ENCODE peak calls at places on chromosomes 6 and 20, in five cellular contexts. X is AG10803, Z is right lobe of liver, P is heart left ventricle, Q is foreskin fibroblast. Y is an unnamed sample.

GRCh38 chr6:15549371-15549770 is 113.5 kb downstream of the DTNBP1 start:
- DNase-seq in Z (no peak), X (no peak), P (no peak), Q (no peak), Y (no peak)

GRCh38 chr6:43278524-43279078 is 19.5 kb upstream of the SLC22A7 start:
- DNase-seq in P (no peak), X (peak; percentile 39), Z (peak; percentile 57), Q (no peak), Y (no peak)

GRCh38 chr6:15110721-15111354 is 135.0 kb upstream of the JARID2 start:
- DNase-seq in Z (no peak), X (no peak), Q (no peak), P (no peak), Y (no peak)

GRCh38 chr6:119067091-119067490 is 11.4 kb downstream of the FAM184A start:
- DNase-seq in X (no peak), P (no peak), Q (no peak), Z (no peak), Y (no peak)

GRCh38 chr6:83488861-83489260 is 23.5 kb upstream of the PRSS35 start:
- DNase-seq in X (no peak), P (no peak), Q (no peak), Z (no peak), Y (no peak)

GRCh38 chr20:10637563-10637962 is 36.2 kb downstream of the JAG1 start:
- DNase-seq in Q (no peak), P (no peak), Z (no peak), X (no peak), Y (no peak)

GRCh38 chr6:37160922-37161778 is 8.8 kb upstream of the PIM1 start:
- DNase-seq in X (peak; percentile 58), P (no peak), Q (peak; percentile 41), Z (no peak), Y (no peak)

GRCh38 chr6:149130093-149130872 is 187.2 kb upstream of the TAB2 start:
- DNase-seq in Q (no peak), P (no peak), Z (no peak), X (peak; percentile 5), Y (no peak)

GRCh38 chr6:151391471-151392428 is at the start of gene ZBTB2:
- DNase-seq in X (peak; percentile 71), Q (peak; percentile 64), Z (peak; percentile 73), P (peak; percentile 81), Y (peak; percentile 73)

GRCh38 chr20:40416274-40416673 is 272.8 kb downstream of the MAFB start:
- DNase-seq in X (no peak), Q (no peak), Z (no peak), P (no peak), Y (peak; percentile 92)

GRCh38 chr6:111734068-111734825 is 128.6 kb upstream of the TRAF3IP2 start:
- DNase-seq in X (peak; percentile 63), P (no peak), Q (no peak), Z (no peak), Y (no peak)

GRCh38 chr20:63750807-63751470 is 11.4 kb downstream of the SLC2A4RG start:
- DNase-seq in Q (no peak), P (peak; percentile 12), Z (no peak), X (no peak), Y (peak; percentile 79)

GRCh38 chr6:8013763-8014162 is 50.4 kb downstream of the BLOC1S5 start:
- DNase-seq in X (no peak), Z (no peak), P (no peak), Q (no peak), Y (no peak)

GRCh38 chr6:116779569-116780164 is 14.1 kb upstream of the FAM162B start:
- DNase-seq in Z (no peak), X (peak; percentile 36), P (no peak), Q (no peak), Y (no peak)

GRCh38 chr6:108902389-108902792 is 54.2 kb downstream of the ARMC2 start:
- DNase-seq in Q (no peak), X (peak; percentile 16), Z (no peak), P (no peak), Y (no peak)

GRCh38 chr6:31952140-31952805 is 6.4 kb downstream of the CFB start:
- DNase-seq in X (peak; percentile 55), P (peak; percentile 67), Q (peak; percentile 57), Z (peak; percentile 67), Y (no peak)

GRCh38 chr6:112842338-112842700 is 495.2 kb downstream of the RFPL4B start:
- DNase-seq in P (no peak), Q (no peak), Z (no peak), X (no peak), Y (no peak)

GRCh38 chr6:4925580-4925979 is 78.3 kb downstream of the RPP40 start:
- DNase-seq in Z (no peak), P (no peak), X (no peak), Q (no peak), Y (no peak)

GRCh38 chr6:135105710-135106109 is 51.1 kb upstream of the HBS1L start:
- DNase-seq in P (no peak), Z (no peak), X (no peak), Q (no peak), Y (no peak)

GRCh38 chr6:163867518-163868292 is 453.2 kb downstream of the QKI start:
- DNase-seq in Q (no peak), P (no peak), X (no peak), Z (no peak), Y (no peak)

GRCh38 chr20:57849126-57849867 is 139.5 kb upstream of the PMEPA1 start:
- DNase-seq in Q (no peak), Z (no peak), X (peak; percentile 84), P (no peak), Y (no peak)

GRCh38 chr20:50360218-50360672 is 149.9 kb upstream of the PTPN1 start:
- DNase-seq in X (no peak), P (no peak), Q (no peak), Z (no peak), Y (no peak)

GRCh38 chr6:209432-210103 is 82.7 kb upstream of the DUSP22 start:
- DNase-seq in Q (no peak), Z (no peak), P (no peak), X (no peak), Y (no peak)

GRCh38 chr6:56860466-56860865 is 94.4 kb upstream of the BEND6 start:
- DNase-seq in P (no peak), Q (peak; percentile 45), Z (no peak), X (no peak), Y (no peak)

GRCh38 chr6:14732845-14733757 is 512.8 kb upstream of the JARID2 start:
- DNase-seq in X (peak; percentile 52), Q (peak; percentile 74), Z (no peak), P (no peak), Y (peak; percentile 82)

GRCh38 chr6:6497976-6498375 is 90.5 kb upstream of the LY86 start:
- DNase-seq in Z (no peak), Q (no peak), P (no peak), X (no peak), Y (no peak)

GRCh38 chr6:166721576-166721975 is 94.5 kb upstream of the RPS6KA2 start:
- DNase-seq in Z (no peak), P (no peak), X (no peak), Q (no peak), Y (no peak)

GRCh38 chr20:22974354-22974753 is 60.8 kb upstream of the SSTR4 start:
- DNase-seq in P (no peak), Z (no peak), X (no peak), Q (peak; percentile 4), Y (no peak)

GRCh38 chr6:97864366-97864765 is 581.4 kb upstream of the MMS22L start:
- DNase-seq in P (no peak), Q (no peak), X (no peak), Z (no peak), Y (no peak)

GRCh38 chr20:25274891-25275812 is 27.3 kb downstream of the PYGB start:
- DNase-seq in X (no peak), Q (no peak), Z (peak; percentile 17), P (peak; percentile 86), Y (peak; percentile 66)

GRCh38 chr6:39178804-39179203 is 50.5 kb downstream of the KCNK5 start:
- DNase-seq in Z (no peak), Q (no peak), P (no peak), X (no peak), Y (no peak)

GRCh38 chr20:58523072-58523681 is 8.0 kb upstream of the APCDD1L start:
- DNase-seq in Z (no peak), P (no peak), Q (no peak), X (no peak), Y (peak; percentile 44)

GRCh38 chr6:149065658-149066556 is 251.6 kb upstream of the TAB2 start:
- DNase-seq in X (no peak), Z (no peak), P (no peak), Q (no peak), Y (no peak)

GRCh38 chr6:31978831-31979230 is 3.0 kb upstream of the C4A start:
- DNase-seq in X (no peak), Q (no peak), Z (peak; percentile 56), P (no peak), Y (no peak)

GRCh38 chr20:18256440-18257090 is 31.8 kb upstream of the ZNF133 start:
- DNase-seq in Q (no peak), Z (no peak), P (no peak), X (no peak), Y (no peak)

GRCh38 chr20:62359491-62360121 is 7.5 kb downstream of the LAMA5 start:
- DNase-seq in Z (peak; percentile 40), X (no peak), Q (no peak), P (peak; percentile 65), Y (peak; percentile 99)

GRCh38 chr6:11718031-11718430 is 60.6 kb downstream of the ADTRP start:
- DNase-seq in Z (no peak), P (no peak), X (no peak), Q (no peak), Y (no peak)

DNA sequence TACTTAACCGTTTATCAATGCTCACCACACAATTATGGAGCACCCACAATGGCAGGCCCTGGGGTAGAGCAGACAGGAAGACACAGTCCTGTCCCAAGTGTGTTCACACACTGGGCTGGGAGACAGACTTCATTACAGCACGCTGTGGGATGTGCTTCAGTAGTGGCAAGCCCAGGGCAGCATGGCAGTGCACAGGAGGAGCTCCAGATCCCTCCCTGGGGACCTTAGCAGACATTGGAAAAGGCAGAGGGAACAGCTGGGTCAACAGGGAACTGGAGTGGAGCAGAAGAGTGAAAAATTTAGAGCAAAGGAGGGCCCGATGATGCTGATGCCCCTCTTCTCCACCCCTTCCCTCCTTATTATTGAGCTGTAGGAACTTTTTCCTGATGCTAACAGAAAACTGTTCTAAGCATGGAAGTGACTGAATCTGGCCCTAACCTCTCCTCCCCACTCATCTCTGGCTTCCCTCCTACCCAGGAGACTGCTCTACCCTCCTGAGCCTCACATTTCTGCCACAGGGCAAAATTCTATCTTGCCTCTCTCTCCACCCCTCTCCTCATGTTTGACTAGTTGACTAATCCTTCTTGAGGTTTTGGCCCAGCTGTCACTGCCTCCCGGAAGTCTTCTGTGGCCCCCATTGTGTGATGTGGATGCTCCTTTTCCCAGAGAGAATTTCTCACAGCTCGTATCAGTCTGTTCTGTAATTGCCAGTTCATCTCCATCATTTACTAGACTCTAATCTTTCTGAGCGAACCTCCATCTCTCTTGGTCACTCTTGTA is 41.3 kb upstream of the NOP56 start:
- DNase-seq in Q (no peak), X (no peak), Z (no peak), P (no peak), Y (no peak)
- TF ChIP-seq CTCF in Q (no peak), X (no peak), Z (no peak), P (no peak), Y (no peak)

GRCh38 chr20:53829086-53829703 is 235.6 kb upstream of the ZNF217 start:
- DNase-seq in Q (peak; percentile 93), X (peak; percentile 98), P (no peak), Z (no peak), Y (no peak)
- TF ChIP-seq CTCF in Q (no peak), X (no peak), P (no peak), Z (no peak), Y (peak; percentile 32)

GRCh38 chr6:26020291-26020982 is 57.8 kb downstream of the TRIM38 start:
- DNase-seq in P (peak; percentile 82), Z (peak; percentile 82), X (peak; percentile 90), Q (peak; percentile 88), Y (peak; percentile 61)
- TF ChIP-seq CTCF in P (no peak), Z (no peak), X (no peak), Q (no peak), Y (no peak)

GRCh38 chr6:141309295-141309694 is 823.4 kb upstream of the GJE1 start:
- DNase-seq in P (no peak), X (peak; percentile 18), Q (peak; percentile 47), Z (no peak), Y (no peak)
- TF ChIP-seq CTCF in P (no peak), X (peak; percentile 17), Q (no peak), Z (no peak), Y (no peak)